ENCODE peak calls at places on chromosomes 13 and 19, in four cellular contexts. F, S, Y and K are unnamed samples.

GRCh38 chr19:3423183-3423829 is 56.9 kb downstream of the NFIC start:
- DNase-seq in F (no peak), S (no peak), Y (no peak), K (no peak)

GRCh38 chr19:8638078-8638619 is 7.7 kb downstream of the NFILZ start:
- DNase-seq in F (no peak), S (no peak), Y (no peak), K (no peak)

GRCh38 chr19:32345261-32346207 is at the start of gene ZNF507:
- DNase-seq in F (peak), S (peak), Y (peak), K (peak)

GRCh38 chr13:65971541-65971940 is 1258.6 kb downstream of the PCDH9 start:
- DNase-seq in F (no peak), S (no peak), Y (peak), K (peak)

GRCh38 chr19:46288896-46289588 is 7.8 kb upstream of the HIF3A start:
- DNase-seq in F (peak), S (no peak), Y (no peak), K (no peak)

GRCh38 chr13:74825170-74825948 is 656.6 kb downstream of the TBC1D4 start:
- DNase-seq in F (peak), S (no peak), Y (no peak), K (no peak)

GRCh38 chr19:48858984-48859710 is 9.3 kb downstream of the PLEKHA4 start:
- DNase-seq in F (no peak), S (no peak), Y (no peak), K (peak)

GRCh38 chr13:55653497-55653896 is 1487.2 kb upstream of the PRR20A start:
- DNase-seq in F (no peak), S (no peak), Y (no peak), K (peak)

GRCh38 chr13:21980049-21980448 is 309.2 kb downstream of the FGF9 start:
- DNase-seq in F (no peak), S (no peak), Y (no peak), K (no peak)

GRCh38 chr19:52190679-52191293 is 934 bp downstream of the PPP2R1A start:
- DNase-seq in F (peak), S (no peak), Y (peak), K (peak)

GRCh38 chr13:20489185-20489820 is 36.4 kb downstream of the CRYL1 start:
- DNase-seq in F (no peak), S (no peak), Y (no peak), K (no peak)

GRCh38 chr19:48770223-48770622 is 14.9 kb downstream of the FGF21 start:
- DNase-seq in F (peak), S (no peak), Y (no peak), K (no peak)

GRCh38 chr19:51366999-51367564 is 894 bp upstream of the ETFB start:
- DNase-seq in F (no peak), S (peak), Y (no peak), K (no peak)

GRCh38 chr19:12331211-12331941 is 2.1 kb downstream of the ZNF563 start:
- DNase-seq in F (no peak), S (no peak), Y (no peak), K (no peak)

GRCh38 chr13:43725460-43725859 is 61.3 kb downstream of the ENOX1 start:
- DNase-seq in F (no peak), S (no peak), Y (no peak), K (no peak)

GRCh38 chr19:19405919-19406877 is 723 bp downstream of the GATAD2A start:
- DNase-seq in F (no peak), S (no peak), Y (peak), K (peak)

GRCh38 chr13:77386880-77387606 is 60.1 kb upstream of the MYCBP2 start:
- DNase-seq in F (peak), S (no peak), Y (no peak), K (no peak)

GRCh38 chr13:57631607-57632275 is at the start of gene PCDH17:
- DNase-seq in F (no peak), S (peak), Y (peak), K (peak)

GRCh38 chr19:2690856-2691255 is 11.6 kb downstream of the GNG7 start:
- DNase-seq in F (no peak), S (no peak), Y (no peak), K (no peak)

GRCh38 chr13:20559659-20560356 is 7.1 kb upstream of the IFT88 start:
- DNase-seq in F (no peak), S (no peak), Y (no peak), K (no peak)

GRCh38 chr13:24008679-24009078 is 111.4 kb upstream of the C1QTNF9B start:
- DNase-seq in F (no peak), S (no peak), Y (no peak), K (no peak)

GRCh38 chr19:37931941-37932655 is 25.1 kb downstream of the SIPA1L3 start:
- DNase-seq in F (peak), S (peak), Y (peak), K (peak)

GRCh38 chr19:17385878-17386611 is 8.0 kb downstream of the CCDC194 start:
- DNase-seq in F (peak), S (no peak), Y (peak), K (peak)

GRCh38 chr13:24254151-24254810 is 55.1 kb upstream of the C1QTNF9 start:
- DNase-seq in F (peak), S (no peak), Y (no peak), K (no peak)

GRCh38 chr13:59205501-59205900 is 958.2 kb downstream of the DIAPH3 start:
- DNase-seq in F (no peak), S (no peak), Y (no peak), K (no peak)

GRCh38 chr13:85864963-85865530 is 65.8 kb upstream of the SLITRK6 start:
- DNase-seq in F (no peak), S (no peak), Y (no peak), K (peak)

GRCh38 chr19:15758379-15758778 is 20.6 kb downstream of the OR10H3 start:
- DNase-seq in F (no peak), S (no peak), Y (no peak), K (no peak)

GRCh38 chr13:111639994-111640393 is 319.6 kb downstream of the TEX29 start:
- DNase-seq in F (no peak), S (no peak), Y (no peak), K (peak)

GRCh38 chr19:8324186-8325050 is 3.1 kb downstream of the RPS28 start:
- DNase-seq in F (no peak), S (no peak), Y (no peak), K (no peak)

GRCh38 chr19:33407716-33408115 is 34.2 kb downstream of the CEBPG start:
- DNase-seq in F (no peak), S (no peak), Y (no peak), K (peak)

GRCh38 chr19:35130761-35131720 is 3.8 kb downstream of the LGI4 start:
- DNase-seq in F (no peak), S (no peak), Y (no peak), K (no peak)

GRCh38 chr13:100495455-100495854 is 93.1 kb downstream of the GGACT start:
- DNase-seq in F (no peak), S (no peak), Y (peak), K (peak)

GRCh38 chr13:112226320-112227002 is 149.7 kb upstream of the SPACA7 start:
- DNase-seq in F (no peak), S (no peak), Y (no peak), K (no peak)

GRCh38 chr19:35125746-35126623 is 8.9 kb downstream of the LGI4 start:
- DNase-seq in F (no peak), S (no peak), Y (no peak), K (no peak)

GRCh38 chr19:23420824-23421223 is 25.6 kb upstream of the ZNF91 start:
- DNase-seq in F (no peak), S (no peak), Y (no peak), K (no peak)